ENCODE peak calls at places on chromosomes 2 and 18, in nine cellular contexts. O is GOT3; M is stimulated activated CD8-positive, alpha-beta memory T cell treated with anti-CD3 and anti-CD28 coated beads, Interleukin-12 subunit alpha, Interleukin-12 subunit beta, amount 100 ng/mL, for 1 hour; I is stomach; A is tibial nerve; V is HS-27A; P is AG10803; L is Calu3; Y is NCI-H1092 treated with DMSO at 0.1 percent for 48 hours. R is an unnamed sample.

GRCh38 chr2:121617042-121617599 is 32.1 kb downstream of the CLASP1 start:
- DNase-seq in A (no peak), L (no peak), P (no peak), M (no peak), Y (no peak), I (no peak), O (no peak), V (no peak), R (no peak)

GRCh38 chr18:74268933-74269620 is 22.7 kb downstream of the CYB5A start:
- DNase-seq in V (no peak), L (no peak), P (no peak), Y (no peak), A (no peak), M (no peak), I (no peak), O (no peak), R (no peak)

GRCh38 chr2:17177094-17177493 is 341.1 kb downstream of the RAD51AP2 start:
- DNase-seq in A (no peak), Y (no peak), V (no peak), M (no peak), O (no peak), P (no peak), L (no peak), I (no peak), R (no peak)

GRCh38 chr2:25204190-25204838 is 35.9 kb upstream of the POMC start:
- DNase-seq in V (no peak), L (no peak), A (no peak), P (no peak), I (no peak), Y (no peak), O (no peak), M (no peak), R (no peak)

GRCh38 chr2:72145658-72146329 is 1.9 kb downstream of the CYP26B1 start:
- DNase-seq in P (no peak), Y (no peak), O (no peak), A (no peak), M (no peak), L (no peak), V (no peak), I (no peak), R (no peak)

GRCh38 chr2:191148766-191149165 is 2.0 kb downstream of the STAT4 start:
- DNase-seq in P (no peak), A (no peak), V (no peak), Y (no peak), I (no peak), L (no peak), O (no peak), M (no peak), R (no peak)

GRCh38 chr2:199462167-199462976 is 4.6 kb upstream of the SATB2 start:
- DNase-seq in V (no peak), A (no peak), O (no peak), Y (no peak), I (no peak), M (no peak), P (no peak), L (no peak), R (no peak)

GRCh38 chr2:161128885-161129284 is 31.3 kb upstream of the TANK start:
- DNase-seq in I (no peak), Y (no peak), P (no peak), M (no peak), A (no peak), V (no peak), L (no peak), O (no peak), R (no peak)

GRCh38 chr2:191666733-191667132 is 11.2 kb upstream of the NABP1 start:
- DNase-seq in P (no peak), O (no peak), M (no peak), A (no peak), V (no peak), I (no peak), Y (no peak), L (no peak), R (no peak)

R was measured in Panc1.